ENCODE peak calls at places on chromosomes 1 and 21, in ten cellular contexts. One of them, this sample, is unnamed. For H3K27me3 and H3K4me1, the result is how much of the 10 kb centered on the place peaks cover.

GRCh38 chr1:21149862-21150432 is 26.8 kb downstream of the EIF4G3 start:
- DNase-seq in Peyer's patch: no peak
- DNase-seq in PC-3: peak
- DNase-seq in psoas muscle: no peak
- DNase-seq in neural progenitor cell: peak
- DNase-seq in DND-41: no peak
- DNase-seq in A673: peak
- DNase-seq in uterus: no peak
- DNase-seq in H9: no peak
- DNase-seq in aorta: no peak
- DNase-seq in this sample: no peak

GRCh38 chr1:40310983-40311642 is 6.0 kb downstream of the COL9A2 start:
- DNase-seq in Peyer's patch: no peak
- DNase-seq in PC-3: no peak
- DNase-seq in psoas muscle: no peak
- DNase-seq in neural progenitor cell: no peak
- DNase-seq in DND-41: no peak
- DNase-seq in A673: no peak
- DNase-seq in uterus: no peak
- DNase-seq in H9: peak
- DNase-seq in aorta: no peak
- DNase-seq in this sample: no peak

GRCh38 chr1:10825592-10825991 is 29.1 kb upstream of the CASZ1 start:
- DNase-seq in Peyer's patch: no peak
- DNase-seq in PC-3: no peak
- DNase-seq in psoas muscle: no peak
- DNase-seq in neural progenitor cell: no peak
- DNase-seq in DND-41: no peak
- DNase-seq in A673: no peak
- DNase-seq in uterus: no peak
- DNase-seq in H9: no peak
- DNase-seq in aorta: no peak
- DNase-seq in this sample: no peak

GRCh38 chr1:31795801-31796621 is 19.8 kb downstream of the SPOCD1 start:
- DNase-seq in Peyer's patch: peak
- DNase-seq in PC-3: peak
- DNase-seq in psoas muscle: no peak
- DNase-seq in neural progenitor cell: no peak
- DNase-seq in DND-41: no peak
- DNase-seq in A673: peak
- DNase-seq in uterus: no peak
- DNase-seq in H9: no peak
- DNase-seq in aorta: no peak
- DNase-seq in this sample: no peak

GRCh38 chr1:77473690-77474089 is 191.9 kb downstream of the AK5 start:
- DNase-seq in Peyer's patch: no peak
- DNase-seq in PC-3: peak
- DNase-seq in psoas muscle: no peak
- DNase-seq in neural progenitor cell: no peak
- DNase-seq in DND-41: no peak
- DNase-seq in A673: peak
- DNase-seq in uterus: no peak
- DNase-seq in H9: no peak
- DNase-seq in aorta: no peak
- DNase-seq in this sample: no peak

GRCh38 chr1:212719633-212720032 is 20.0 kb upstream of the BATF3 start:
- DNase-seq in Peyer's patch: no peak
- DNase-seq in PC-3: no peak
- DNase-seq in psoas muscle: no peak
- DNase-seq in neural progenitor cell: no peak
- DNase-seq in DND-41: no peak
- DNase-seq in A673: no peak
- DNase-seq in uterus: no peak
- DNase-seq in H9: no peak
- DNase-seq in aorta: no peak
- DNase-seq in this sample: no peak

GRCh38 chr1:225476538-225476988 is 48.7 kb upstream of the LBR start:
- DNase-seq in Peyer's patch: no peak
- DNase-seq in PC-3: no peak
- DNase-seq in psoas muscle: no peak
- DNase-seq in neural progenitor cell: no peak
- DNase-seq in DND-41: no peak
- DNase-seq in A673: no peak
- DNase-seq in uterus: no peak
- DNase-seq in H9: peak
- DNase-seq in aorta: no peak
- DNase-seq in this sample: no peak

GRCh38 chr1:15965228-15965767 is 10.6 kb downstream of the ZBTB17 start:
- DNase-seq in Peyer's patch: no peak
- DNase-seq in PC-3: no peak
- DNase-seq in psoas muscle: peak
- DNase-seq in neural progenitor cell: no peak
- DNase-seq in DND-41: no peak
- DNase-seq in A673: peak
- DNase-seq in uterus: no peak
- DNase-seq in H9: no peak
- DNase-seq in aorta: no peak
- DNase-seq in this sample: no peak

DNA sequence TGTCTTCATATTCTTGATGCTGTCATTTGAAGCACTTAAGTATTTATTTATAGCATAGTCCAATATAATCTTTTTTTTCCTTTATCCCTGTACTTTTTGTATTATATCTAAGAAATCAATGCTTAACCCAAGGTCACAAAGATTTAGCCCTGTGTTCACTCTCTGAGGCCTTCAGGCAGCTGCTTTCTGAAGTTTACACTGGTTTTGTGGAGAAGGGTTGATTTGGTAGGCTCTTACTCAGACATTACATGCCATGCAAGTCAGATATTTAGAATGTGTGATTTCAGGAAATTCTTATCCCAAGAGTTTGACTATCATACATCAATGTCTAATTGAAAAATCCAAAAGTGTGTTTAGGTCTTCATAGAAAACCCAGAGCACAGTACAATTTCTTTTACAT is 56.3 kb downstream of the PALMD start:
- DNase-seq in Peyer's patch: no peak
- DNase-seq in PC-3: no peak
- DNase-seq in psoas muscle: no peak
- DNase-seq in neural progenitor cell: no peak
- DNase-seq in DND-41: no peak
- DNase-seq in A673: no peak
- DNase-seq in uterus: no peak
- DNase-seq in H9: no peak
- DNase-seq in aorta: no peak
- DNase-seq in this sample: no peak
- H3K27ac ChIP-seq in Peyer's patch: no peak
- H3K27ac ChIP-seq in PC-3: no peak
- H3K27ac ChIP-seq in psoas muscle: no peak
- H3K27ac ChIP-seq in neural progenitor cell: no peak
- H3K27ac ChIP-seq in DND-41: no peak
- H3K27ac ChIP-seq in A673: no peak
- H3K27ac ChIP-seq in uterus: no peak
- H3K27ac ChIP-seq in H9: no peak
- H3K27ac ChIP-seq in aorta: no peak
- H3K27ac ChIP-seq in this sample: no peak

GRCh38 chr1:156379420-156380165 is 10.6 kb downstream of the RHBG start:
- DNase-seq in Peyer's patch: no peak
- DNase-seq in PC-3: peak
- DNase-seq in psoas muscle: no peak
- DNase-seq in neural progenitor cell: peak
- DNase-seq in DND-41: no peak
- DNase-seq in A673: peak
- DNase-seq in uterus: no peak
- DNase-seq in H9: no peak
- DNase-seq in aorta: no peak
- DNase-seq in this sample: no peak

GRCh38 chr1:156384007-156384406 is 15.0 kb downstream of the RHBG start:
- DNase-seq in Peyer's patch: no peak
- DNase-seq in PC-3: no peak
- DNase-seq in psoas muscle: no peak
- DNase-seq in neural progenitor cell: no peak
- DNase-seq in DND-41: no peak
- DNase-seq in A673: no peak
- DNase-seq in uterus: no peak
- DNase-seq in H9: no peak
- DNase-seq in aorta: no peak
- DNase-seq in this sample: no peak

GRCh38 chr1:156383023-156383422 is 14.0 kb downstream of the RHBG start:
- DNase-seq in Peyer's patch: peak
- DNase-seq in PC-3: peak
- DNase-seq in psoas muscle: peak
- DNase-seq in neural progenitor cell: peak
- DNase-seq in DND-41: peak
- DNase-seq in A673: peak
- DNase-seq in uterus: peak
- DNase-seq in H9: peak
- DNase-seq in aorta: peak
- DNase-seq in this sample: peak

GRCh38 chr1:156384658-156385057 is 15.6 kb downstream of the RHBG start:
- DNase-seq in Peyer's patch: no peak
- DNase-seq in PC-3: no peak
- DNase-seq in psoas muscle: no peak
- DNase-seq in neural progenitor cell: no peak
- DNase-seq in DND-41: no peak
- DNase-seq in A673: no peak
- DNase-seq in uterus: no peak
- DNase-seq in H9: no peak
- DNase-seq in aorta: no peak
- DNase-seq in this sample: no peak

GRCh38 chr1:156382561-156382960 is 13.6 kb downstream of the RHBG start:
- DNase-seq in Peyer's patch: no peak
- DNase-seq in PC-3: peak
- DNase-seq in psoas muscle: no peak
- DNase-seq in neural progenitor cell: no peak
- DNase-seq in DND-41: no peak
- DNase-seq in A673: no peak
- DNase-seq in uterus: no peak
- DNase-seq in H9: no peak
- DNase-seq in aorta: no peak
- DNase-seq in this sample: no peak
- H3K27me3 ChIP-seq in Peyer's patch: under half
- H3K27me3 ChIP-seq in PC-3: under half
- H3K27me3 ChIP-seq in psoas muscle: under half
- H3K27me3 ChIP-seq in neural progenitor cell: half or more
- H3K27me3 ChIP-seq in DND-41: under half
- H3K27me3 ChIP-seq in A673: under half
- H3K27me3 ChIP-seq in uterus: under half
- H3K27me3 ChIP-seq in H9: under half
- H3K27me3 ChIP-seq in aorta: under half
- H3K27me3 ChIP-seq in this sample: under half

GRCh38 chr1:203658274-203658673 is 31.6 kb downstream of the ATP2B4 start:
- DNase-seq in Peyer's patch: no peak
- DNase-seq in PC-3: no peak
- DNase-seq in psoas muscle: no peak
- DNase-seq in neural progenitor cell: no peak
- DNase-seq in DND-41: no peak
- DNase-seq in A673: no peak
- DNase-seq in uterus: no peak
- DNase-seq in H9: no peak
- DNase-seq in aorta: no peak
- DNase-seq in this sample: no peak
- H3K4me1 ChIP-seq in Peyer's patch: under half
- H3K4me1 ChIP-seq in PC-3: under half
- H3K4me1 ChIP-seq in psoas muscle: under half
- H3K4me1 ChIP-seq in neural progenitor cell: under half
- H3K4me1 ChIP-seq in DND-41: under half
- H3K4me1 ChIP-seq in A673: under half
- H3K4me1 ChIP-seq in uterus: under half
- H3K4me1 ChIP-seq in H9: under half
- H3K4me1 ChIP-seq in aorta: under half
- H3K4me1 ChIP-seq in this sample: half or more

GRCh38 chr21:38434913-38435533 is 63.3 kb downstream of the ERG start:
- DNase-seq in Peyer's patch: no peak
- DNase-seq in PC-3: peak
- DNase-seq in psoas muscle: no peak
- DNase-seq in neural progenitor cell: no peak
- DNase-seq in DND-41: no peak
- DNase-seq in A673: no peak
- DNase-seq in uterus: no peak
- DNase-seq in H9: no peak
- DNase-seq in aorta: peak
- DNase-seq in this sample: no peak
- H3K27ac ChIP-seq in Peyer's patch: no peak
- H3K27ac ChIP-seq in PC-3: no peak
- H3K27ac ChIP-seq in psoas muscle: no peak
- H3K27ac ChIP-seq in neural progenitor cell: no peak
- H3K27ac ChIP-seq in DND-41: no peak
- H3K27ac ChIP-seq in A673: no peak
- H3K27ac ChIP-seq in uterus: peak
- H3K27ac ChIP-seq in H9: no peak
- H3K27ac ChIP-seq in aorta: peak
- H3K27ac ChIP-seq in this sample: no peak

GRCh38 chr1:938711-939504 is 15.2 kb downstream of the SAMD11 start:
- DNase-seq in Peyer's patch: no peak
- DNase-seq in PC-3: no peak
- DNase-seq in psoas muscle: no peak
- DNase-seq in neural progenitor cell: peak
- DNase-seq in DND-41: no peak
- DNase-seq in A673: no peak
- DNase-seq in uterus: no peak
- DNase-seq in H9: peak
- DNase-seq in aorta: no peak
- DNase-seq in this sample: no peak

GRCh38 chr1:936865-937264 is 13.1 kb downstream of the SAMD11 start:
- DNase-seq in Peyer's patch: no peak
- DNase-seq in PC-3: no peak
- DNase-seq in psoas muscle: no peak
- DNase-seq in neural progenitor cell: no peak
- DNase-seq in DND-41: no peak
- DNase-seq in A673: no peak
- DNase-seq in uterus: no peak
- DNase-seq in H9: no peak
- DNase-seq in aorta: no peak
- DNase-seq in this sample: no peak

GRCh38 chr1:939511-940107 is 15.9 kb downstream of the SAMD11 start:
- DNase-seq in Peyer's patch: no peak
- DNase-seq in PC-3: no peak
- DNase-seq in psoas muscle: no peak
- DNase-seq in neural progenitor cell: no peak
- DNase-seq in DND-41: no peak
- DNase-seq in A673: no peak
- DNase-seq in uterus: no peak
- DNase-seq in H9: no peak
- DNase-seq in aorta: no peak
- DNase-seq in this sample: no peak

GRCh38 chr1:937521-937920 is 13.8 kb downstream of the SAMD11 start:
- DNase-seq in Peyer's patch: no peak
- DNase-seq in PC-3: no peak
- DNase-seq in psoas muscle: no peak
- DNase-seq in neural progenitor cell: no peak
- DNase-seq in DND-41: no peak
- DNase-seq in A673: no peak
- DNase-seq in uterus: no peak
- DNase-seq in H9: no peak
- DNase-seq in aorta: no peak
- DNase-seq in this sample: no peak

GRCh38 chr1:938088-938683 is 14.5 kb downstream of the SAMD11 start:
- DNase-seq in Peyer's patch: peak
- DNase-seq in PC-3: peak
- DNase-seq in psoas muscle: no peak
- DNase-seq in neural progenitor cell: no peak
- DNase-seq in DND-41: no peak
- DNase-seq in A673: no peak
- DNase-seq in uterus: peak
- DNase-seq in H9: no peak
- DNase-seq in aorta: no peak
- DNase-seq in this sample: no peak
- H3K27me3 ChIP-seq in Peyer's patch: under half
- H3K27me3 ChIP-seq in PC-3: under half
- H3K27me3 ChIP-seq in psoas muscle: under half
- H3K27me3 ChIP-seq in neural progenitor cell: half or more
- H3K27me3 ChIP-seq in DND-41: under half
- H3K27me3 ChIP-seq in A673: under half
- H3K27me3 ChIP-seq in uterus: under half
- H3K27me3 ChIP-seq in H9: half or more
- H3K27me3 ChIP-seq in aorta: under half
- H3K27me3 ChIP-seq in this sample: under half

This sample was measured in CD4-positive, alpha-beta memory T cell.